ENCODE peak calls at places on chromosome 11, in six cellular contexts. Z, S, L, X, Q and O are unnamed samples.

GRCh38 chr11:131154329-131154728 is 216.1 kb upstream of the NTM start:
- DNase-seq in Z (no peak), Q (no peak), L (no peak), X (no peak), S (no peak), O (no peak)

GRCh38 chr11:122634507-122634906 is 21.0 kb upstream of the UBASH3B start:
- DNase-seq in Z (no peak), X (peak; percentile 70), Q (no peak), L (no peak), S (peak; percentile 51), O (no peak)

GRCh38 chr11:38169286-38169685 is 1571.2 kb upstream of the RAG2 start:
- DNase-seq in L (no peak), Z (no peak), S (peak; percentile 11), Q (no peak), X (no peak), O (no peak)

GRCh38 chr11:57072640-57073039 is 83.9 kb downstream of the OR5AK2 start:
- DNase-seq in Q (no peak), S (peak; percentile 80), Z (peak; percentile 98), L (no peak), X (no peak), O (peak; percentile 69)

GRCh38 chr11:130180491-130180890 is 20.9 kb downstream of the ST14 start:
- DNase-seq in L (no peak), Z (no peak), X (no peak), Q (no peak), S (no peak), O (no peak)

GRCh38 chr11:61666684-61667297 is 13.4 kb upstream of the DAGLA start:
- DNase-seq in Q (no peak), L (peak; percentile 73), X (no peak), S (no peak), Z (no peak), O (no peak)

GRCh38 chr11:10807629-10808552 is 835 bp downstream of the EIF4G2 start:
- DNase-seq in L (peak; percentile 56), S (peak; percentile 50), Q (peak; percentile 60), X (peak; percentile 48), Z (no peak), O (peak; percentile 25)

GRCh38 chr11:126544311-126545056 is 189.0 kb downstream of the ST3GAL4 start:
- DNase-seq in Z (no peak), L (no peak), X (peak; percentile 80), S (peak; percentile 70), Q (no peak), O (no peak)

GRCh38 chr11:20159680-20160381 is 444 bp downstream of the DBX1 start:
- DNase-seq in S (no peak), Q (no peak), X (no peak), L (no peak), Z (no peak), O (no peak)

GRCh38 chr11:57274904-57275498 is 38.0 kb upstream of the APLNR start:
- DNase-seq in S (no peak), X (no peak), Q (no peak), L (no peak), Z (no peak), O (no peak)

GRCh38 chr11:61027141-61027840 is 55.8 kb downstream of the CD6 start:
- DNase-seq in Q (no peak), X (no peak), Z (no peak), L (no peak), S (no peak), O (no peak)

GRCh38 chr11:83056204-83056603 is 15.5 kb downstream of the RAB30 start:
- DNase-seq in Z (no peak), Q (no peak), X (no peak), S (no peak), L (no peak), O (no peak)

GRCh38 chr11:73236879-73237278 is 18.8 kb downstream of the P2RY2 start:
- DNase-seq in L (no peak), X (peak; percentile 84), S (peak; percentile 63), Q (no peak), Z (no peak), O (peak; percentile 29)

GRCh38 chr11:61912530-61912898 is 4.9 kb downstream of the RAB3IL1 start:
- DNase-seq in L (no peak), X (no peak), Z (no peak), S (no peak), Q (no peak), O (no peak)

GRCh38 chr11:95512682-95513081 is 276.9 kb downstream of the FAM76B start:
- DNase-seq in S (peak; percentile 58), Q (peak; percentile 56), L (peak; percentile 10), Z (peak; percentile 69), X (no peak), O (no peak)

GRCh38 chr11:19380375-19380774 is 139.6 kb upstream of the E2F8 start:
- DNase-seq in Z (peak; percentile 48), S (peak; percentile 58), X (no peak), L (no peak), Q (no peak), O (peak; percentile 67)

GRCh38 chr11:71086687-71087258 is 165.6 kb downstream of the SHANK2 start:
- DNase-seq in Z (no peak), Q (peak; percentile 61), X (peak; percentile 78), L (peak; percentile 35), S (peak; percentile 35), O (peak; percentile 41)